ENCODE peak calls at places on chromosome 9, in six cellular contexts. One of them, this sample, is unnamed.

GRCh38 chr9:16726023-16726422 is 144.4 kb downstream of the BNC2 start:
- DNase-seq in right atrium auricular region: no peak
- DNase-seq in adrenal gland: no peak
- DNase-seq in heart left ventricle: no peak
- DNase-seq in A549: no peak
- DNase-seq in sigmoid colon: no peak
- DNase-seq in this sample: no peak

GRCh38 chr9:136867480-136867879 is 1.4 kb upstream of the EDF1 start:
- DNase-seq in adrenal gland: no peak
- DNase-seq in heart left ventricle: no peak
- DNase-seq in sigmoid colon: no peak
- DNase-seq in A549: no peak
- DNase-seq in right atrium auricular region: no peak
- DNase-seq in this sample: no peak

GRCh38 chr9:79812099-79812498 is 240.3 kb downstream of the TLE4 start:
- DNase-seq in sigmoid colon: no peak
- DNase-seq in right atrium auricular region: no peak
- DNase-seq in A549: no peak
- DNase-seq in heart left ventricle: no peak
- DNase-seq in adrenal gland: no peak
- DNase-seq in this sample: no peak

GRCh38 chr9:98255064-98255577 is 328 bp downstream of the TBC1D2 start:
- DNase-seq in A549: no peak
- DNase-seq in right atrium auricular region: no peak
- DNase-seq in heart left ventricle: no peak
- DNase-seq in adrenal gland: peak; percentile 68
- DNase-seq in sigmoid colon: peak; percentile 67
- DNase-seq in this sample: no peak

GRCh38 chr9:126650830-126651341 is 37.2 kb downstream of the LMX1B start:
- DNase-seq in right atrium auricular region: no peak
- DNase-seq in A549: no peak
- DNase-seq in sigmoid colon: no peak
- DNase-seq in heart left ventricle: no peak
- DNase-seq in adrenal gland: no peak
- DNase-seq in this sample: no peak

GRCh38 chr9:69674741-69675438 is 2.7 kb upstream of the APBA1 start:
- DNase-seq in sigmoid colon: no peak
- DNase-seq in A549: no peak
- DNase-seq in adrenal gland: no peak
- DNase-seq in heart left ventricle: no peak
- DNase-seq in right atrium auricular region: no peak
- DNase-seq in this sample: no peak

GRCh38 chr9:18920141-18920611 is 112.8 kb downstream of the SAXO1 start:
- DNase-seq in A549: no peak
- DNase-seq in right atrium auricular region: no peak
- DNase-seq in sigmoid colon: no peak
- DNase-seq in adrenal gland: no peak
- DNase-seq in heart left ventricle: no peak
- DNase-seq in this sample: no peak

GRCh38 chr9:116792271-116792670 is 105.2 kb downstream of the TRIM32 start:
- DNase-seq in adrenal gland: no peak
- DNase-seq in heart left ventricle: no peak
- DNase-seq in right atrium auricular region: no peak
- DNase-seq in sigmoid colon: no peak
- DNase-seq in A549: no peak
- DNase-seq in this sample: no peak

GRCh38 chr9:87950765-87951488 is 23.4 kb downstream of the CDK20 start:
- DNase-seq in right atrium auricular region: no peak
- DNase-seq in adrenal gland: no peak
- DNase-seq in A549: peak; percentile 31
- DNase-seq in heart left ventricle: no peak
- DNase-seq in sigmoid colon: no peak
- DNase-seq in this sample: no peak

GRCh38 chr9:27468450-27469110 is 55.5 kb upstream of the IFNK start:
- DNase-seq in sigmoid colon: no peak
- DNase-seq in adrenal gland: no peak
- DNase-seq in A549: no peak
- DNase-seq in right atrium auricular region: no peak
- DNase-seq in heart left ventricle: no peak
- DNase-seq in this sample: no peak

GRCh38 chr9:125815568-125815967 is 68.4 kb downstream of the PBX3 start:
- DNase-seq in A549: no peak
- DNase-seq in adrenal gland: no peak
- DNase-seq in heart left ventricle: no peak
- DNase-seq in sigmoid colon: no peak
- DNase-seq in right atrium auricular region: no peak
- DNase-seq in this sample: no peak

GRCh38 chr9:136016221-136016881 is 55.2 kb upstream of the UBAC1 start:
- DNase-seq in sigmoid colon: peak; percentile 60
- DNase-seq in adrenal gland: no peak
- DNase-seq in heart left ventricle: no peak
- DNase-seq in A549: no peak
- DNase-seq in right atrium auricular region: no peak
- DNase-seq in this sample: peak; percentile 9

GRCh38 chr9:631596-631995 is 209.9 kb upstream of the DMRT1 start:
- DNase-seq in adrenal gland: no peak
- DNase-seq in heart left ventricle: no peak
- DNase-seq in A549: no peak
- DNase-seq in sigmoid colon: no peak
- DNase-seq in right atrium auricular region: no peak
- DNase-seq in this sample: no peak

GRCh38 chr9:136146126-136147037 is 27.7 kb upstream of the TMEM250 start:
- DNase-seq in right atrium auricular region: no peak
- DNase-seq in A549: no peak
- DNase-seq in sigmoid colon: no peak
- DNase-seq in heart left ventricle: peak; percentile 51
- DNase-seq in adrenal gland: no peak
- DNase-seq in this sample: no peak

GRCh38 chr9:86405926-86406325 is 51.7 kb upstream of the TUT7 start:
- DNase-seq in heart left ventricle: no peak
- DNase-seq in A549: peak; percentile 45
- DNase-seq in sigmoid colon: no peak
- DNase-seq in adrenal gland: peak; percentile 68
- DNase-seq in right atrium auricular region: no peak
- DNase-seq in this sample: peak; percentile 38

GRCh38 chr9:136856078-136856474 is 3.9 kb downstream of the MAMDC4 start:
- DNase-seq in heart left ventricle: no peak
- DNase-seq in adrenal gland: no peak
- DNase-seq in A549: no peak
- DNase-seq in sigmoid colon: no peak
- DNase-seq in right atrium auricular region: no peak
- DNase-seq in this sample: no peak

GRCh38 chr9:6941527-6941926 is 183.8 kb downstream of the KDM4C start:
- DNase-seq in A549: no peak
- DNase-seq in right atrium auricular region: no peak
- DNase-seq in heart left ventricle: no peak
- DNase-seq in adrenal gland: no peak
- DNase-seq in sigmoid colon: no peak
- DNase-seq in this sample: no peak
- H3K27ac ChIP-seq in A549: no peak overlapping the region
- H3K27ac ChIP-seq in right atrium auricular region: no peak overlapping the region
- H3K27ac ChIP-seq in heart left ventricle: no peak overlapping the region
- H3K27ac ChIP-seq in adrenal gland: no peak overlapping the region
- H3K27ac ChIP-seq in sigmoid colon: no peak overlapping the region
- H3K27ac ChIP-seq in this sample: no peak overlapping the region

GRCh38 chr9:101536938-101537337 is 3.3 kb downstream of the RNF20 start:
- DNase-seq in right atrium auricular region: no peak
- DNase-seq in heart left ventricle: no peak
- DNase-seq in sigmoid colon: no peak
- DNase-seq in A549: no peak
- DNase-seq in adrenal gland: no peak
- DNase-seq in this sample: no peak

GRCh38 chr9:101536351-101536750 is 2.7 kb downstream of the RNF20 start:
- DNase-seq in right atrium auricular region: no peak
- DNase-seq in sigmoid colon: no peak
- DNase-seq in heart left ventricle: no peak
- DNase-seq in A549: no peak
- DNase-seq in adrenal gland: no peak
- DNase-seq in this sample: no peak

GRCh38 chr9:101543098-101543735 is 9.6 kb downstream of the RNF20 start:
- DNase-seq in right atrium auricular region: no peak
- DNase-seq in sigmoid colon: no peak
- DNase-seq in heart left ventricle: no peak
- DNase-seq in A549: no peak
- DNase-seq in adrenal gland: no peak
- DNase-seq in this sample: no peak

DNA sequence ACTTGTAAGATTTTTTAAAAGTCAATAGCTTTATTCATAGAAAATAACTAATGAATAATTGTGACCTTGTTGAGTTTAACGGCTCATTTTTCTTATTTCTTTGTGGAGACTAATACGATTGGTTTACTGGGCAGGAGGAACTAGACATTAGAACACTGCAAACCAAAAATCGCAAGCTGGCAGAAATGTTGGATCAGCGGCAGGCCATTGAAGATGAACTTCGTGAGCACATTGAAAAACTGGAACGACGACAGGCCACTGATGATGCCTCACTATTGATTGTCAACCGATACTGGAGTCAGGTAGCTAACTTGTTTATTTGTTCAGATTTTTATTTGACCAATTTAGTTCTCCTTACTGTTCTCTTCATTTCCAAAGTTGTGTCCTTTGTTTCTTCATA is 6.4 kb downstream of the RNF20 start:
- DNase-seq in adrenal gland: no peak
- DNase-seq in right atrium auricular region: no peak
- DNase-seq in sigmoid colon: no peak
- DNase-seq in heart left ventricle: no peak
- DNase-seq in A549: no peak
- DNase-seq in this sample: no peak
- H3K27ac ChIP-seq in adrenal gland: no peak overlapping the region
- H3K27ac ChIP-seq in right atrium auricular region: no peak overlapping the region
- H3K27ac ChIP-seq in sigmoid colon: no peak overlapping the region
- H3K27ac ChIP-seq in heart left ventricle: no peak overlapping the region
- H3K27ac ChIP-seq in A549: no peak overlapping the region
- H3K27ac ChIP-seq in this sample: no peak overlapping the region

GRCh38 chr9:6656901-6657300 is 11.4 kb upstream of the GLDC start:
- DNase-seq in right atrium auricular region: no peak
- DNase-seq in adrenal gland: no peak
- DNase-seq in A549: no peak
- DNase-seq in sigmoid colon: no peak
- DNase-seq in heart left ventricle: no peak
- DNase-seq in this sample: no peak

GRCh38 chr9:6660512-6660911 is 15.0 kb upstream of the GLDC start:
- DNase-seq in adrenal gland: no peak
- DNase-seq in A549: no peak
- DNase-seq in sigmoid colon: no peak
- DNase-seq in right atrium auricular region: no peak
- DNase-seq in heart left ventricle: no peak
- DNase-seq in this sample: no peak

GRCh38 chr9:6658628-6659353 is 13.3 kb upstream of the GLDC start:
- DNase-seq in A549: no peak
- DNase-seq in right atrium auricular region: no peak
- DNase-seq in sigmoid colon: no peak
- DNase-seq in heart left ventricle: no peak
- DNase-seq in adrenal gland: no peak
- DNase-seq in this sample: no peak

DNA sequence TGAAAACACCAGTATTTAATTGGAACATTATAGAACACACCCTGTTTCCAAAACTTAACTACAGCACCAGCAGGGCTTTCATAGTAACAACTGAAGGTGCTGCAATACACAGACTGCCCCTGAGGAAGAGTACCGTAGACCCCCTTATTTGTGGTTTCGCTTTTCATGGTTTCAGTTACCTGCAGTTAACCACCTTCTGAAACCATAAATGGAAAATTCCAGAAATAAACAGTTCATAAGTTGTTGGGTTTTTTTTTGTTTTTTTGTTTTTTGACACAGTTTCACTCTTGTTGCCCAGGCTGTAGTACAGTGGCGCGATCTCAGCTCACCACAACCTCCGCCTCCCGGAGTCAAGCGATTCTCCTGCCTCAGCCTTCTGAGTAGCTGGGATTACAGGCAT is 9.5 kb upstream of the GLDC start:
- DNase-seq in right atrium auricular region: no peak
- DNase-seq in heart left ventricle: no peak
- DNase-seq in adrenal gland: no peak
- DNase-seq in sigmoid colon: no peak
- DNase-seq in A549: no peak
- DNase-seq in this sample: no peak
- H3K27ac ChIP-seq in right atrium auricular region: no peak overlapping the region
- H3K27ac ChIP-seq in heart left ventricle: no peak overlapping the region
- H3K27ac ChIP-seq in adrenal gland: no peak overlapping the region
- H3K27ac ChIP-seq in sigmoid colon: no peak overlapping the region
- H3K27ac ChIP-seq in A549: no peak overlapping the region
- H3K27ac ChIP-seq in this sample: no peak overlapping the region

GRCh38 chr9:96559339-96559943 is 60.2 kb downstream of the CDC14B start:
- DNase-seq in adrenal gland: no peak
- DNase-seq in right atrium auricular region: no peak
- DNase-seq in A549: no peak
- DNase-seq in heart left ventricle: no peak
- DNase-seq in sigmoid colon: no peak
- DNase-seq in this sample: no peak

GRCh38 chr9:96567203-96567700 is 52.4 kb downstream of the CDC14B start:
- DNase-seq in A549: no peak
- DNase-seq in heart left ventricle: peak; percentile 64
- DNase-seq in right atrium auricular region: no peak
- DNase-seq in adrenal gland: no peak
- DNase-seq in sigmoid colon: no peak
- DNase-seq in this sample: no peak

GRCh38 chr9:96565684-96566360 is 53.8 kb downstream of the CDC14B start:
- DNase-seq in sigmoid colon: no peak
- DNase-seq in heart left ventricle: no peak
- DNase-seq in A549: peak; percentile 15
- DNase-seq in adrenal gland: no peak
- DNase-seq in right atrium auricular region: no peak
- DNase-seq in this sample: no peak

GRCh38 chr9:96566401-96567202 is 53.0 kb downstream of the CDC14B start:
- DNase-seq in sigmoid colon: peak; percentile 88
- DNase-seq in A549: peak; percentile 71
- DNase-seq in adrenal gland: peak; percentile 83
- DNase-seq in right atrium auricular region: peak; percentile 83
- DNase-seq in heart left ventricle: peak; percentile 88
- DNase-seq in this sample: peak; percentile 60

DNA sequence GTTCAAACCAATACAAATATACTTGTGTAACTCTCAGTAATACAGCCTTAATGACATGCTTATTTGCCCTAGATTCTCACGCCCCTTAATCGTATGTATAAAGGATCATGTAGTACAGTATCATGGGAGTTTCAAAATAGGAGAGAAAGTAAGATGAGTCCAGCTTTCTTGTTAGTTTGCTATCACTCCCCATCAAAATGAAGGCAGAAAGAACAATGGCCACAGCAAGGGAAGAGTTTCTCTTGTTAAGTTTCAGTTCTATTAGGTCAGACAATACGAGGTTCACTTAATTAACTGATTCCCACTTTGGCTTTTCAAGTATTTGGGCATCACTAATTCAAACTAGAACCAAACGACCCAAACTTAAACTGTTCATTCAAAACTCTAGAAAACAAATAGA is 55.4 kb downstream of the CDC14B start:
- DNase-seq in A549: no peak
- DNase-seq in right atrium auricular region: no peak
- DNase-seq in sigmoid colon: no peak
- DNase-seq in heart left ventricle: no peak
- DNase-seq in adrenal gland: no peak
- DNase-seq in this sample: no peak
- H3K27ac ChIP-seq in A549: no peak overlapping the region
- H3K27ac ChIP-seq in right atrium auricular region: no peak overlapping the region
- H3K27ac ChIP-seq in sigmoid colon: peak overlapping the region; percentile 9
- H3K27ac ChIP-seq in heart left ventricle: no peak overlapping the region
- H3K27ac ChIP-seq in adrenal gland: no peak overlapping the region
- H3K27ac ChIP-seq in this sample: no peak overlapping the region

This sample was measured in gastrocnemius medialis.